ENCODE peak calls at places on chromosomes 4 and X, in nine cellular contexts. I is heart right ventricle; U is NCI-H2081 treated with DMSO at 0.1 percent for 48 hours; B is activated CD4-positive, alpha-beta T cell treated with anti-CD3 and anti-CD28 coated beads for 36 hours; R is left ventricle myocardium superior; A is Caco-2; J is KG1; Q is epithelial cell of prostate; E is NAMALWA. W is an unnamed sample.

GRCh38 chr4:113849771-113850170 is 88.2 kb upstream of the CAMK2D start:
- DNase-seq in I (peak), U (no peak), B (no peak), R (peak), A (no peak), J (no peak), Q (no peak), E (no peak), W (no peak)

GRCh38 chr4:14787221-14787620 is 215.1 kb upstream of the CPEB2 start:
- DNase-seq in I (no peak), U (no peak), B (no peak), R (no peak), A (no peak), J (no peak), Q (no peak), E (no peak), W (no peak)

GRCh38 chrX:72620550-72621145 is 48.0 kb upstream of the HDAC8 start:
- DNase-seq in I (peak), U (no peak), B (peak), R (peak), A (peak), J (no peak), Q (peak), E (no peak), W (peak)

GRCh38 chr4:154314248-154314647 is 177.4 kb downstream of the DCHS2 start:
- DNase-seq in I (no peak), U (no peak), B (no peak), R (no peak), A (peak), J (no peak), Q (no peak), E (no peak), W (no peak)

GRCh38 chr4:6892190-6892908 is 17.3 kb upstream of the TBC1D14 start:
- DNase-seq in I (no peak), U (no peak), B (peak), R (peak), A (peak), J (peak), Q (no peak), E (no peak), W (peak)

GRCh38 chrX:39953879-39954278 is 143.9 kb downstream of the BCOR start:
- DNase-seq in I (peak), U (no peak), B (no peak), R (peak), A (peak), J (no peak), Q (peak), E (no peak), W (peak)

GRCh38 chr4:86484241-86484640 is 109.9 kb upstream of the PTPN13 start:
- DNase-seq in I (no peak), U (no peak), B (no peak), R (no peak), A (no peak), J (no peak), Q (no peak), E (no peak), W (no peak)

GRCh38 chr4:164730705-164731393 is 23.1 kb upstream of the SMIM31 start:
- DNase-seq in I (no peak), U (no peak), B (no peak), R (no peak), A (no peak), J (no peak), Q (no peak), E (no peak), W (no peak)

GRCh38 chr4:87073187-87073569 is 138.4 kb downstream of the AFF1 start:
- DNase-seq in I (no peak), U (peak), B (no peak), R (no peak), A (no peak), J (no peak), Q (no peak), E (peak), W (no peak)

GRCh38 chr4:136748165-136748564 is 784.1 kb downstream of the PCDH18 start:
- DNase-seq in I (no peak), U (no peak), B (no peak), R (no peak), A (no peak), J (no peak), Q (no peak), E (no peak), W (no peak)

GRCh38 chr4:6221851-6222760 is 21.8 kb upstream of the JAKMIP1 start:
- DNase-seq in I (peak), U (no peak), B (peak), R (peak), A (no peak), J (no peak), Q (no peak), E (no peak), W (peak)

GRCh38 chr4:102759835-102760644 is 728 bp downstream of the MANBA start:
- DNase-seq in I (no peak), U (no peak), B (peak), R (no peak), A (peak), J (peak), Q (no peak), E (peak), W (peak)

GRCh38 chr4:6262847-6263487 is 6.7 kb upstream of the WFS1 start:
- DNase-seq in I (no peak), U (no peak), B (no peak), R (no peak), A (no peak), J (no peak), Q (no peak), E (no peak), W (no peak)

GRCh38 chrX:24341795-24342194 is 18.6 kb upstream of the SUPT20HL1 start:
- DNase-seq in I (no peak), U (no peak), B (no peak), R (no peak), A (no peak), J (no peak), Q (no peak), E (no peak), W (no peak)

GRCh38 chrX:125444659-125445058 is 125.0 kb downstream of the TEX13C start:
- DNase-seq in I (no peak), U (no peak), B (no peak), R (no peak), A (no peak), J (no peak), Q (no peak), E (no peak), W (no peak)

GRCh38 chrX:136689441-136689840 is 41.5 kb downstream of the CD40LG start:
- DNase-seq in I (no peak), U (no peak), B (no peak), R (no peak), A (no peak), J (no peak), Q (no peak), E (no peak), W (no peak)

GRCh38 chrX:45771114-45771513 is 570.4 kb upstream of the DIPK2B start:
- DNase-seq in I (no peak), U (no peak), B (no peak), R (no peak), A (peak), J (no peak), Q (no peak), E (no peak), W (peak)

GRCh38 chr4:165332502-165332901 is 5.0 kb downstream of the MSMO1 start:
- DNase-seq in I (no peak), U (no peak), B (no peak), R (no peak), A (no peak), J (no peak), Q (no peak), E (no peak), W (no peak)

GRCh38 chr4:69970071-69970470 is 4.5 kb upstream of the CSN2 start:
- DNase-seq in I (no peak), U (no peak), B (no peak), R (no peak), A (no peak), J (no peak), Q (no peak), E (no peak), W (no peak)

GRCh38 chr4:5720980-5721379 is 10.0 kb downstream of the EVC start:
- DNase-seq in I (no peak), U (no peak), B (no peak), R (no peak), A (no peak), J (no peak), Q (no peak), E (no peak), W (no peak)

GRCh38 chrX:2401590-2402360 is 99.0 kb downstream of the DHRSX start:
- DNase-seq in I (peak), U (no peak), B (no peak), R (peak), A (no peak), J (no peak), Q (peak), E (no peak), W (no peak)

GRCh38 chrX:39728025-39728424 is 369.7 kb downstream of the BCOR start:
- DNase-seq in I (no peak), U (no peak), B (no peak), R (no peak), A (no peak), J (no peak), Q (no peak), E (no peak), W (no peak)

GRCh38 chr4:77990904-77991358 is 66.2 kb upstream of the FRAS1 start:
- DNase-seq in I (no peak), U (no peak), B (no peak), R (no peak), A (no peak), J (no peak), Q (no peak), E (no peak), W (no peak)

GRCh38 chr4:73181231-73181630 is 77.4 kb downstream of the ANKRD17 start:
- DNase-seq in I (no peak), U (no peak), B (no peak), R (no peak), A (no peak), J (peak), Q (no peak), E (peak), W (no peak)

GRCh38 chr4:165207431-165208321 is at the start of gene KLHL2:
- DNase-seq in I (peak), U (no peak), B (peak), R (peak), A (peak), J (no peak), Q (no peak), E (peak), W (peak)

GRCh38 chr4:155543126-155543765 is 123.4 kb upstream of the GUCY1A1 start:
- DNase-seq in I (no peak), U (no peak), B (no peak), R (no peak), A (no peak), J (no peak), Q (peak), E (no peak), W (no peak)

GRCh38 chrX:68708503-68709290 is 61.2 kb downstream of the STARD8 start:
- DNase-seq in I (no peak), U (no peak), B (no peak), R (no peak), A (no peak), J (no peak), Q (no peak), E (no peak), W (no peak)

GRCh38 chr4:2244947-2245786 is 3.2 kb upstream of the HAUS3 start:
- DNase-seq in I (no peak), U (no peak), B (no peak), R (no peak), A (no peak), J (no peak), Q (no peak), E (no peak), W (no peak)

GRCh38 chr4:183300660-183301059 is 19.4 kb downstream of the CLDN22 start:
- DNase-seq in I (no peak), U (no peak), B (no peak), R (no peak), A (no peak), J (no peak), Q (no peak), E (no peak), W (no peak)

GRCh38 chr4:26864904-26865303 is 4.3 kb downstream of the STIM2 start:
- DNase-seq in I (no peak), U (no peak), B (no peak), R (no peak), A (no peak), J (no peak), Q (no peak), E (no peak), W (no peak)

GRCh38 chr4:183398298-183399129 is 45.9 kb upstream of the CDKN2AIP start:
- DNase-seq in I (peak), U (no peak), B (peak), R (peak), A (peak), J (no peak), Q (no peak), E (peak), W (peak)

W was measured in colonic mucosa.